ENCODE peak calls at places on chromosomes 4 and X, in nine cellular contexts. N is heart left ventricle, F is neural progenitor cell, E is Panc1, B is stomach, P is mesenchymal stem cell, M is adrenal gland, D is psoas muscle, R is mammary epithelial cell. V is an unnamed sample. For H3K27me3 and H3K36me3, the result is how much of the 10 kb centered on the place peaks cover.

GRCh38 chr4:89121711-89122387 is 10.5 kb downstream of the TIGD2 start:
- DNase-seq in N (no peak), F (no peak), E (no peak), B (peak), P (peak), M (no peak), D (no peak), R (no peak), V (no peak)

GRCh38 chr4:91622925-91623600 is 680.7 kb upstream of the GRID2 start:
- DNase-seq in N (no peak), F (no peak), E (no peak), B (no peak), P (no peak), M (no peak), D (no peak), R (no peak), V (no peak)

GRCh38 chr4:149706942-149707341 is 108.7 kb downstream of the IQCM start:
- DNase-seq in N (no peak), F (no peak), E (no peak), B (no peak), P (peak), M (no peak), D (no peak), R (no peak), V (no peak)

GRCh38 chr4:139951051-139951450 is 202.9 kb downstream of the MAML3 start:
- DNase-seq in N (no peak), F (no peak), E (no peak), B (no peak), P (peak), M (no peak), D (no peak), R (peak), V (no peak)

GRCh38 chrX:130805906-130806305 is 97.1 kb downstream of the ENOX2 start:
- DNase-seq in N (no peak), F (no peak), E (no peak), B (no peak), P (no peak), M (no peak), D (no peak), R (peak), V (no peak)

GRCh38 chr4:26206339-26206738 is 114.5 kb upstream of the RBPJ start:
- DNase-seq in N (peak), F (no peak), E (no peak), B (no peak), P (no peak), M (no peak), D (no peak), R (no peak), V (peak)

GRCh38 chr4:102420563-102421221 is 75.4 kb upstream of the SLC39A8 start:
- DNase-seq in N (no peak), F (no peak), E (no peak), B (no peak), P (peak), M (no peak), D (no peak), R (peak), V (no peak)

GRCh38 chr4:2946812-2947600 is 16.2 kb downstream of the NOP14 start:
- DNase-seq in N (no peak), F (no peak), E (no peak), B (no peak), P (no peak), M (peak), D (no peak), R (no peak), V (no peak)

GRCh38 chr4:38190717-38191178 is 230.6 kb downstream of the PTTG2 start:
- DNase-seq in N (peak), F (peak), E (no peak), B (no peak), P (peak), M (no peak), D (peak), R (peak), V (peak)

GRCh38 chrX:53089224-53089842 is 4.6 kb upstream of the KANTR start:
- DNase-seq in N (peak), F (peak), E (no peak), B (peak), P (peak), M (no peak), D (peak), R (peak), V (peak)

GRCh38 chr4:176540814-176541213 is 221.0 kb downstream of the SPCS3 start:
- DNase-seq in N (no peak), F (no peak), E (no peak), B (no peak), P (no peak), M (no peak), D (no peak), R (peak), V (no peak)

GRCh38 chr4:764405-765169 is 59.0 kb downstream of the PCGF3 start:
- DNase-seq in N (no peak), F (no peak), E (no peak), B (no peak), P (no peak), M (no peak), D (peak), R (no peak), V (no peak)

GRCh38 chrX:136687457-136687856 is 39.5 kb downstream of the CD40LG start:
- DNase-seq in N (no peak), F (no peak), E (no peak), B (no peak), P (no peak), M (no peak), D (no peak), R (no peak), V (no peak)

GRCh38 chr4:110849461-110849860 is 226.6 kb upstream of the PITX2 start:
- DNase-seq in N (no peak), F (no peak), E (no peak), B (no peak), P (no peak), M (no peak), D (no peak), R (no peak), V (no peak)

GRCh38 chr4:44674471-44674870 is 3.7 kb upstream of the GUF1 start:
- DNase-seq in N (no peak), F (no peak), E (no peak), B (no peak), P (no peak), M (no peak), D (no peak), R (no peak), V (no peak)

GRCh38 chr4:26525136-26525535 is 34.9 kb upstream of the CCKAR start:
- DNase-seq in N (no peak), F (no peak), E (no peak), B (no peak), P (peak), M (no peak), D (no peak), R (peak), V (peak)

GRCh38 chr4:113967687-113968086 is 11.8 kb downstream of the ARSJ start:
- DNase-seq in N (no peak), F (no peak), E (no peak), B (no peak), P (no peak), M (no peak), D (no peak), R (no peak), V (no peak)

GRCh38 chr4:96164814-96165351 is 325.0 kb downstream of the PDHA2 start:
- DNase-seq in N (no peak), F (no peak), E (no peak), B (no peak), P (peak), M (peak), D (no peak), R (peak), V (peak)

GRCh38 chr4:38688676-38689355 is 24.8 kb downstream of the KLF3 start:
- DNase-seq in N (no peak), F (no peak), E (no peak), B (no peak), P (no peak), M (no peak), D (no peak), R (no peak), V (peak)

GRCh38 chr4:80407246-80407645 is 71.7 kb downstream of the CFAP299 start:
- DNase-seq in N (no peak), F (no peak), E (no peak), B (no peak), P (no peak), M (no peak), D (peak), R (no peak), V (peak)

GRCh38 chrX:110563276-110563675 is 204.6 kb downstream of the RTL9 start:
- DNase-seq in N (no peak), F (no peak), E (no peak), B (no peak), P (no peak), M (no peak), D (no peak), R (no peak), V (peak)

GRCh38 chrX:38212246-38212645 is 8.4 kb downstream of the SRPX start:
- DNase-seq in N (no peak), F (no peak), E (no peak), B (no peak), P (no peak), M (no peak), D (no peak), R (no peak), V (no peak)

DNA sequence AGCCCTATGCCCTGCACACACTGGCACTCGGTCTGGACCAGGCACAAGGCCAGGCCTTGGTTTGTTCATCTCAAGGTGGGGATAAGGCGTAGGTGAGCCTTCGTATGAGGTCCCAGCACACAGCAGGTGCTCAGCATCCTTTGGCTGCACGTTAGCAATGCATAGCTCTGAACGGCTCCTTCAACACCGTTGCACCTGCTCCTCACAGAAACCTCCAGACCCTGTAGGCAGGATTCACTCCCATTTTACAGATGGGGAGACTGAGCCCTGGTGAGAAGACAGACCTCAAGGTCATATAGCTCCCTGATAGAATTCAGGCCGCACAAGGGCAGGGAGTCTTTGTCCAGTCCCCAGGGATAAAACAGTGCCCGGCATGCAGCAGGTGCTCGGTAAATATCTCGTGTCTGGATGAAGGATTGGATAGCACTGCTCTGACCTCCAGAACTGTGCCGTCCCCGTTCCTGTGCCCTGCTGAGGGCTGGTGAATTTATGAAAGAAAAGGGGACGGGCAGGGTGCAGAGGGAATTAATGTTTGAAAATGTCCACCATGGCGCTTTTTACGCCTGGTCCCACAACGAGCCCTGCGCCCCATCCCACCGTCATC is 2.4 kb downstream of the PPP2R2C start:
- DNase-seq in N (no peak), F (no peak), E (no peak), B (no peak), P (no peak), M (no peak), D (no peak), R (no peak), V (no peak)
- H3K27me3 ChIP-seq in N (under half), F (half or more), E (under half), B (under half), P (half or more), M (under half), D (half or more), R (under half), V (under half)

GRCh38 chrX:31228909-31229308 is 157.1 kb upstream of the FTHL17 start:
- DNase-seq in N (no peak), F (no peak), E (no peak), B (no peak), P (no peak), M (no peak), D (no peak), R (no peak), V (no peak)

GRCh38 chrX:31237189-31237588 is 165.3 kb upstream of the FTHL17 start:
- DNase-seq in N (no peak), F (no peak), E (no peak), B (no peak), P (no peak), M (no peak), D (no peak), R (no peak), V (no peak)

GRCh38 chrX:31232506-31232905 is 160.7 kb upstream of the FTHL17 start:
- DNase-seq in N (no peak), F (peak), E (no peak), B (no peak), P (no peak), M (no peak), D (no peak), R (no peak), V (no peak)

GRCh38 chrX:31236231-31236630 is 164.4 kb upstream of the FTHL17 start:
- DNase-seq in N (no peak), F (no peak), E (no peak), B (no peak), P (no peak), M (no peak), D (no peak), R (no peak), V (no peak)

DNA sequence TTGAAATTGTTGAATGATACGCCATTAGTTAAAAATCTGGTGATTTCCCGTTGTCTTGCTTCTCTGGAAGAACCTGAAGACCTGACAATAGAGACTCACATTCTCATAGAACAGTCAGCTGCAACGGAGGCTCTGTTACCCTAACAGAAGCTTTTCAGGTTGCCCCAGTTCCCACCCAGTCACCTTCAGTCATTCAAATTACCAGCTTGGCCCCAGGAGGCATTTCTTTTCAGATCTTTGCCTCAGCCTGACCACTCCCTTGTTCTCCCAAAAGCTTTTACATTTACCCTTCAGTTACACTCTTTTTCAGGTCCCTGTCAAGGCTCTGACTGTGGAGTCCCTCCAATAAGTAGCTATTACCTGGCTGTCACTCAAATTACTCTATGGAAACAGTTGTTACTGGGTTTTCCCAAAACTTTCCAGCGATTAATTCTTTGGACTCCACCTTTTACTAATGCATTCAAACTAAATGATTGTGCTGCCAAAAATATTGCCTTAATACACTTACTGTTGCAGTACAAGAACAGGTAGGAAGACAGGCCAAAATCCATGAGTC is 162.2 kb upstream of the FTHL17 start:
- DNase-seq in N (no peak), F (peak), E (no peak), B (no peak), P (no peak), M (no peak), D (no peak), R (no peak), V (no peak)
- H3K4me3 ChIP-seq in N (no peak), F (no peak), E (no peak), B (no peak), P (no peak), M (no peak), D (no peak), R (no peak), V (no peak)

GRCh38 chr4:6851431-6851830 is 58.2 kb upstream of the TBC1D14 start:
- DNase-seq in N (no peak), F (no peak), E (no peak), B (no peak), P (no peak), M (no peak), D (no peak), R (no peak), V (no peak)
- H3K36me3 ChIP-seq in N (under half), F (under half), E (under half), B (under half), P (under half), M (under half), D (under half), R (under half), V (under half)

GRCh38 chrX:25014366-25014838 is 1.4 kb downstream of the ARX start:
- DNase-seq in N (no peak), F (peak), E (no peak), B (no peak), P (no peak), M (no peak), D (no peak), R (no peak), V (no peak)

GRCh38 chrX:25013593-25014365 is 2.0 kb downstream of the ARX start:
- DNase-seq in N (no peak), F (peak), E (no peak), B (no peak), P (no peak), M (no peak), D (no peak), R (no peak), V (no peak)

GRCh38 chrX:25011589-25012432 is 4.0 kb downstream of the ARX start:
- DNase-seq in N (no peak), F (peak), E (no peak), B (no peak), P (no peak), M (no peak), D (no peak), R (no peak), V (no peak)

GRCh38 chrX:25012433-25012735 is 3.4 kb downstream of the ARX start:
- DNase-seq in N (no peak), F (peak), E (no peak), B (no peak), P (no peak), M (no peak), D (peak), R (no peak), V (no peak)

DNA sequence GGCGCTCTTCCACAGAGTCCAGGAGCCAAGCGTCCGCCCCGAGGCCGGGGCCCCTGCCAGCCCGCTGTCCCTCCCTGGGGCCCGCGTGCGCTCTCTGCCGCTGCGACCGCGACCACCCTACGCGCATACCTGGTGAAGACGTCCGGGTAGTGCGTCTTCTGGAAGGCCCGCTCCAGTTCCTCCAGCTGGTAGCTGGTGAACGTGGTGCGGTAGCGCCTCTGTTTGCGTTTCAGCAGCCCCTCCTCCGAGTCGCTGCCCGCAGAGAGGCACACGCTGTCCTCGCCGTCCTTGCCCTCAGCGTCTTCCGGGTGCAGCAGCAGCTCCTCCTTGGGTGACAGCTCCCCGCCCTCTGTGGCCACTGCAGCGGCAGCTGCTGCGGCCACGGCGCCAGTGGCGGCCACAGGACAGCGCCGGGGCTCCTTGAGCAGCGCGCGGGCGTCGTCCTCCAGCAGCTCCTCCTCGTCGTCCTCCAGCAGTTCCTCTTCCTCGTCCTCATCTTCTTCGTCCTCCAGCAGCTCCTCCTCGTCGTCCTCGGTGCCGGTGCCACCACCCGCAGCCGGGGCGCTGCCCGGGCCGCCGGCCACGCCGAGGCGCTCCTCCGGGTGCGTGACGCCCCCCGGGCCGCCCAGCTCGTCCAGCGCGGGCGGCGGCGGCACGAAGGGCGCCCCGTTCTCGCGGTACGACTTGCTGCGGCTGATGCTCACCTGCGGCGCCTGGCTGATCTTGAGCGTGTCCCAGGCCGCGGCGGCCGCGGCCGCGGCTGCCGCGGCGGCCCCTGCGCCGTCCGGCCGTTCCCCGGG is 2.8 kb downstream of the ARX start:
- DNase-seq in N (no peak), F (peak), E (no peak), B (no peak), P (no peak), M (no peak), D (peak), R (no peak), V (no peak)
- H3K27me3 ChIP-seq in N (half or more), F (half or more), E (under half), B (half or more), P (half or more), M (half or more), D (half or more), R (under half), V (under half)

GRCh38 chr4:54100607-54101189 is 735 bp downstream of the GSX2 start:
- DNase-seq in N (no peak), F (peak), E (no peak), B (no peak), P (no peak), M (no peak), D (no peak), R (no peak), V (peak)

GRCh38 chr4:54098375-54098774 is 1.6 kb upstream of the GSX2 start:
- DNase-seq in N (no peak), F (peak), E (no peak), B (no peak), P (no peak), M (no peak), D (no peak), R (no peak), V (no peak)

GRCh38 chr4:54099959-54100606 is at the start of gene GSX2:
- DNase-seq in N (no peak), F (peak), E (no peak), B (no peak), P (no peak), M (no peak), D (peak), R (peak), V (peak)

GRCh38 chr4:54101190-54102041 is 1.5 kb downstream of the GSX2 start:
- DNase-seq in N (no peak), F (peak), E (no peak), B (no peak), P (no peak), M (no peak), D (no peak), R (no peak), V (no peak)

GRCh38 chr4:54099287-54099958 is 540 bp upstream of the GSX2 start:
- DNase-seq in N (no peak), F (peak), E (no peak), B (no peak), P (no peak), M (no peak), D (no peak), R (no peak), V (no peak)
- H3K4me3 ChIP-seq in N (peak), F (peak), E (peak), B (peak), P (no peak), M (no peak), D (peak), R (no peak), V (no peak)

GRCh38 chr4:7804759-7805385 is 134.8 kb downstream of the AFAP1 start:
- DNase-seq in N (no peak), F (no peak), E (no peak), B (no peak), P (no peak), M (no peak), D (no peak), R (no peak), V (no peak)
- H3K36me3 ChIP-seq in N (under half), F (under half), E (under half), B (under half), P (under half), M (under half), D (under half), R (under half), V (half or more)

DNA sequence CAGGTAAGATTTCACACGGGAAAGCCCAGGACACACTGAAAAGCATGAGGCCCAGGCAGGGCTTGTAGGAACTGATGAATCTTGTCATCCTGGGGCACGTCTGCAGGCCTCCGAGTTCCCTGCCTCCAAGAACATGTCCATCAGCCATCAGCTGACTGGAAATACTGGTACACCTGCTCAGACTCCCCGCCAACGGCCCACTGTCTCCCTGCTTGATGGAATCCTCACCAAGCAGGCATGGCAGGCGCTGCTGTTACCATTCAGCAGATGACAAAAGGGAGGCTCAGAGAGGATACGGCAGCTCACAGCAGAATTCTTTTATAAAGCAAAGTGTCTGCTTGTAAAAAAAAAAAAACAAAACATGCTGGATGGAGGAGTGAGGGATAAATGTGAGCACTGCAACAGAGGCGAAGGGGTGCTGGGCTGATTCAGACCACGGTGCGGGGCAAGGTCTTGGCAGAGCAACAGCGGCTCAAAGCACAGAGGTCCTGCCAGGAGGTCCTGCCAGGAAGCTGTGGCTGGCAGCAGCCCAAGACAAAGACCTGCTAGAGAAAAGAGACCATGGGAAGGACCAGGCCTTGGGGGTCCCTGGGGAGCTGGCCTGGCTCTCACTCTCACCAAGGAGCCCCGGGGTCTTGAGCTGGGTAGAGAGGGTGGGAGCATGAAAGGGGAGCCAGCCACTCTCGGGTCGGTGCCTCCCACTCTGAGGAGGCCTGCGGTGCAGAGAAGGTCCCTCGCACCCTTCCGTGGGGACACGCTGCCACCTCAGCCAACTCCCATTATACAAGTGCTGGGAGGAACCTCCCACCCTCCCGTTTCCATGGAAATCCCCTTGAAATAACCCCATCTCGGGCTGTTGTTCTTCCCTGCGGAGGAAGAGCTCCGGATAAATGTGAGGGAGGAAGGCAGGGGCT is 25.6 kb downstream of the PPP2R2C start:
- DNase-seq in N (no peak), F (peak), E (no peak), B (peak), P (no peak), M (no peak), D (no peak), R (no peak), V (no peak)
- H3K27me3 ChIP-seq in N (under half), F (under half), E (under half), B (under half), P (half or more), M (under half), D (half or more), R (under half), V (under half)